ENCODE peak calls at places on chromosomes 16 and 17, in nine cellular contexts. D is skeletal muscle cell; J is A549; Q is activated effector memory CD4-positive, alpha-beta T cell treated with Interleukin-2 at 50 U/mL for 16 hours; W is D721Med; M is amniotic stem cell; K is HepG2; A is B cell; C is uterus. E is an unnamed sample.

GRCh38 chr17:57406131-57406980 is 150.0 kb downstream of the MSI2 start:
- DNase-seq in K (peak; percentile 61), A (no peak), J (no peak), D (no peak), Q (no peak), W (peak; percentile 48), M (no peak), C (no peak), E (no peak)

GRCh38 chr17:38702900-38703741 is 2.0 kb upstream of the MLLT6 start:
- DNase-seq in W (no peak), D (no peak), A (no peak), Q (peak; percentile 5), C (no peak), M (no peak), J (no peak), K (no peak), E (no peak)

GRCh38 chr16:11511801-11512200 is 74.9 kb downstream of the LITAF start:
- DNase-seq in Q (no peak), W (no peak), D (no peak), C (no peak), K (no peak), M (no peak), J (no peak), A (no peak), E (no peak)

GRCh38 chr17:44608732-44609435 is 47.4 kb upstream of the MEIOC start:
- DNase-seq in W (no peak), J (no peak), A (no peak), D (no peak), Q (no peak), M (no peak), C (no peak), K (peak; percentile 68), E (no peak)

GRCh38 chr17:82938486-82939212 is 98.8 kb upstream of the ZNF750 start:
- DNase-seq in Q (no peak), A (no peak), J (no peak), M (no peak), C (peak; percentile 6), W (no peak), D (no peak), K (no peak), E (no peak)

GRCh38 chr16:69845181-69845580 is 83.0 kb downstream of the WWP2 start:
- DNase-seq in K (peak; percentile 81), C (no peak), D (no peak), J (no peak), W (no peak), A (no peak), M (no peak), Q (no peak), E (no peak)

GRCh38 chr17:36665417-36665816 is 64.0 kb downstream of the MRM1 start:
- DNase-seq in M (no peak), W (no peak), A (no peak), Q (no peak), C (no peak), D (no peak), J (peak; percentile 51), K (no peak), E (no peak)

GRCh38 chr16:4319454-4319853 is 3.6 kb downstream of the GLIS2 start:
- DNase-seq in M (no peak), W (no peak), Q (peak; percentile 45), A (peak; percentile 75), D (no peak), K (no peak), J (no peak), C (no peak), E (no peak)

GRCh38 chr17:43888548-43888947 is 18.8 kb downstream of the MPP2 start:
- DNase-seq in Q (no peak), M (no peak), C (no peak), D (no peak), A (no peak), J (no peak), K (no peak), W (peak; percentile 75), E (no peak)

GRCh38 chr17:38885044-38885727 is 15.3 kb downstream of the LASP1 start:
- DNase-seq in Q (no peak), A (no peak), D (no peak), C (no peak), K (peak; percentile 52), J (no peak), W (no peak), M (no peak), E (no peak)

GRCh38 chr17:82090549-82091263 is 7.3 kb downstream of the FASN start:
- DNase-seq in J (no peak), D (no peak), C (no peak), W (no peak), K (no peak), A (no peak), M (no peak), Q (no peak), E (no peak)

GRCh38 chr17:81282876-81283275 is 12.2 kb downstream of the SLC38A10 start:
- DNase-seq in W (no peak), D (no peak), A (no peak), K (no peak), Q (no peak), M (no peak), C (no peak), J (no peak), E (no peak)

GRCh38 chr16:57479422-57480126 is 6.7 kb downstream of the DOK4 start:
- DNase-seq in M (no peak), W (peak; percentile 55), C (no peak), K (peak; percentile 60), J (no peak), A (no peak), Q (no peak), D (peak; percentile 26), E (no peak)

GRCh38 chr16:79328327-79329162 is 272.0 kb downstream of the MAF start:
- DNase-seq in K (no peak), J (no peak), W (no peak), A (no peak), D (no peak), M (no peak), Q (no peak), C (no peak), E (no peak)

GRCh38 chr16:49608801-49609200 is 235.2 kb downstream of the C16orf78 start:
- DNase-seq in A (no peak), D (no peak), W (no peak), J (no peak), C (peak; percentile 45), M (no peak), K (peak; percentile 39), Q (no peak), E (peak; percentile 33)

GRCh38 chr17:948284-948852 is 31.2 kb downstream of the NXN start:
- DNase-seq in J (no peak), D (no peak), A (no peak), Q (no peak), C (no peak), K (no peak), W (no peak), M (no peak), E (no peak)

GRCh38 chr16:89863741-89864391 is 9.5 kb upstream of the TCF25 start:
- DNase-seq in J (no peak), Q (peak; percentile 37), A (peak; percentile 59), D (no peak), C (no peak), M (no peak), K (no peak), W (no peak), E (no peak)

GRCh38 chr17:42133461-42134041 is 10.9 kb downstream of the HSPB9 start:
- DNase-seq in D (no peak), J (no peak), A (peak; percentile 84), K (no peak), M (no peak), W (no peak), Q (peak; percentile 15), C (no peak), E (no peak)

GRCh38 chr17:74647871-74648672 is 24.5 kb upstream of the CD300E start:
- DNase-seq in C (no peak), A (no peak), D (no peak), W (no peak), Q (no peak), K (no peak), M (no peak), J (no peak), E (no peak)

GRCh38 chr17:57567278-57567677 is 177.8 kb downstream of the CCDC182 start:
- DNase-seq in M (no peak), K (no peak), W (no peak), D (no peak), Q (no peak), J (no peak), C (no peak), A (no peak), E (no peak)

GRCh38 chr16:58012481-58012880 is 11.3 kb downstream of the USB1 start:
- DNase-seq in J (no peak), A (no peak), C (no peak), M (no peak), D (no peak), W (no peak), K (no peak), Q (no peak), E (no peak)